ENCODE peak calls at places on chromosomes 16 and 17, in six cellular contexts. H is kidney glomerular epithelial cell; N is stimulated activated CD8-positive, alpha-beta memory T cell treated with anti-CD3 and anti-CD28 coated beads, Interleukin-4, amount 100 ng/mL, for 24 hours; B is GM23338; I is Right ventricle myocardium superior; X is bronchial epithelial cell. D is an unnamed sample.

GRCh38 chr17:50264263-50265113 is 9.8 kb upstream of the TMEM92 start:
- DNase-seq in H (peak; percentile 39), N (no peak), B (peak; percentile 43), I (no peak), X (no peak), D (no peak)

GRCh38 chr16:52597772-52598483 is 51.0 kb upstream of the TOX3 start:
- DNase-seq in H (no peak), N (no peak), B (peak; percentile 77), I (no peak), X (peak; percentile 51), D (peak; percentile 56)

GRCh38 chr16:61836804-61837398 is 199.3 kb downstream of the CDH8 start:
- DNase-seq in H (no peak), N (no peak), B (peak; percentile 40), I (no peak), X (no peak), D (no peak)

GRCh38 chr16:13421726-13422125 is 498.2 kb upstream of the ERCC4 start:
- DNase-seq in H (peak; percentile 7), N (no peak), B (peak; percentile 34), I (no peak), X (no peak), D (no peak)

GRCh38 chr17:71983828-71984227 is 137.0 kb upstream of the SOX9 start:
- DNase-seq in H (no peak), N (no peak), B (no peak), I (no peak), X (peak; percentile 85), D (no peak)

GRCh38 chr16:65510241-65510640 is 388.4 kb upstream of the CDH11 start:
- DNase-seq in H (no peak), N (no peak), B (no peak), I (no peak), X (no peak), D (no peak)

GRCh38 chr17:13311301-13311700 is 290.4 kb downstream of the HS3ST3A1 start:
- DNase-seq in H (no peak), N (no peak), B (no peak), I (no peak), X (no peak), D (no peak)

GRCh38 chr17:8654822-8655221 is 24.3 kb upstream of the MYH10 start:
- DNase-seq in H (no peak), N (no peak), B (no peak), I (no peak), X (no peak), D (no peak)

GRCh38 chr16:49857423-49858181 is 1.7 kb upstream of the ZNF423 start:
- DNase-seq in H (peak; percentile 38), N (peak; percentile 22), B (peak; percentile 91), I (peak; percentile 75), X (peak; percentile 13), D (peak; percentile 89)

GRCh38 chr16:53099318-53100130 is 44.7 kb downstream of the CHD9 start:
- DNase-seq in H (peak; percentile 99), N (peak; percentile 24), B (peak; percentile 96), I (peak; percentile 95), X (peak; percentile 95), D (peak; percentile 78)

GRCh38 chr16:641326-642188 is at the start of gene MCRIP2:
- DNase-seq in H (peak; percentile 62), N (peak; percentile 73), B (peak; percentile 92), I (peak; percentile 93), X (peak; percentile 27), D (peak; percentile 87)

GRCh38 chr17:82754297-82755208 is 2.7 kb downstream of the TBCD start:
- DNase-seq in H (no peak), N (no peak), B (peak; percentile 89), I (no peak), X (peak; percentile 60), D (peak; percentile 85)

GRCh38 chr17:78241277-78242023 is 10.0 kb downstream of the TMEM235 start:
- DNase-seq in H (peak; percentile 1), N (no peak), B (peak; percentile 73), I (no peak), X (no peak), D (peak; percentile 82)